ENCODE peak calls at places on chromosomes 4 and X, in four cellular contexts. V, E, B and C are unnamed samples.

GRCh38 chrX:53723381-53723780 is 36.9 kb upstream of the HUWE1 start:
- DNase-seq in E (no peak), V (no peak), B (no peak), C (no peak)

GRCh38 chrX:101220881-101221280 is 1.3 kb downstream of the DRP2 start:
- DNase-seq in E (no peak), V (no peak), B (no peak), C (no peak)

GRCh38 chr4:121711263-121712000 is 14.7 kb upstream of the ANXA5 start:
- DNase-seq in B (peak; percentile 90), E (peak; percentile 83), V (peak; percentile 97), C (no peak)

GRCh38 chrX:47743504-47743903 is 84.5 kb upstream of the UXT start:
- DNase-seq in E (no peak), B (no peak), V (peak; percentile 21), C (no peak)

GRCh38 chrX:13768939-13769338 is 34.4 kb downstream of the OFD1 start:
- DNase-seq in E (no peak), B (no peak), V (no peak), C (no peak)

GRCh38 chrX:22430701-22431100 is 158.0 kb downstream of the CBLL2 start:
- DNase-seq in V (peak; percentile 21), B (no peak), E (no peak), C (no peak)

GRCh38 chr4:83342476-83342875 is 7.8 kb upstream of the HPSE start:
- DNase-seq in V (no peak), B (no peak), E (no peak), C (no peak)

GRCh38 chr4:153466637-153467153 is 535 bp downstream of the TMEM131L start:
- DNase-seq in B (no peak), V (no peak), E (no peak), C (no peak)

GRCh38 chr4:86961605-86962295 is 26.9 kb downstream of the AFF1 start:
- DNase-seq in V (peak; percentile 67), E (peak; percentile 86), B (no peak), C (no peak)

GRCh38 chrX:17375631-17376380 is 806 bp downstream of the NHS start:
- DNase-seq in B (peak; percentile 15), E (no peak), V (peak; percentile 22), C (no peak)

GRCh38 chrX:39854772-39855747 is 242.7 kb downstream of the BCOR start:
- DNase-seq in V (no peak), B (no peak), E (peak; percentile 20), C (no peak)

GRCh38 chr4:88457307-88458090 is 580 bp downstream of the HERC5 start:
- DNase-seq in B (no peak), E (no peak), V (no peak), C (no peak)

GRCh38 chr4:85761803-85762202 is 286.9 kb downstream of the ARHGAP24 start:
- DNase-seq in E (no peak), V (peak; percentile 82), B (peak; percentile 99), C (no peak)

GRCh38 chrX:106177106-106177981 is 9.2 kb downstream of the PWWP3B start:
- DNase-seq in B (no peak), E (no peak), V (no peak), C (no peak)

GRCh38 chr4:39305902-39306677 is 60.1 kb downstream of the RFC1 start:
- DNase-seq in B (no peak), E (peak; percentile 48), V (no peak), C (no peak)

GRCh38 chrX:46630141-46630540 is 56.6 kb downstream of the CHST7 start:
- DNase-seq in E (no peak), B (no peak), V (peak; percentile 64), C (no peak)

GRCh38 chr4:72446353-72447055 is 122.5 kb downstream of the ADAMTS3 start:
- DNase-seq in E (no peak), V (no peak), B (peak; percentile 3), C (no peak)

GRCh38 chrX:133923113-133923512 is 62.3 kb downstream of the GPC3 start:
- DNase-seq in E (no peak), V (no peak), B (no peak), C (no peak)

GRCh38 chr4:26410385-26411293 is 79.6 kb downstream of the CCKAR start:
- DNase-seq in B (peak; percentile 67), E (peak; percentile 20), V (peak; percentile 63), C (no peak)

GRCh38 chrX:66200855-66201795 is 37.1 kb downstream of the HEPH start:
- DNase-seq in E (no peak), V (peak; percentile 17), B (no peak), C (no peak)

GRCh38 chrX:150357790-150358189 is 5.3 kb upstream of the MAMLD1 start:
- DNase-seq in V (no peak), E (no peak), B (no peak), C (no peak)

GRCh38 chrX:111180750-111181240 is 84.8 kb downstream of the PAK3 start:
- DNase-seq in V (no peak), B (no peak), E (no peak), C (no peak)

GRCh38 chrX:40244980-40245379 is 147.2 kb upstream of the BCOR start:
- DNase-seq in V (peak; percentile 14), B (peak; percentile 77), E (no peak), C (no peak)

GRCh38 chr4:24103434-24104168 is 213.8 kb upstream of the PPARGC1A start:
- DNase-seq in B (no peak), V (peak; percentile 58), E (no peak), C (no peak)

GRCh38 chr4:111178231-111178630 is 555.4 kb upstream of the PITX2 start:
- DNase-seq in B (no peak), E (no peak), V (no peak), C (no peak)

GRCh38 chr4:23770011-23770410 is 119.8 kb downstream of the PPARGC1A start:
- DNase-seq in V (peak; percentile 25), B (no peak), E (no peak), C (no peak)

GRCh38 chrX:154531626-154532025 is 15.0 kb downstream of the G6PD start:
- DNase-seq in V (peak; percentile 56), B (no peak), E (no peak), C (no peak)

GRCh38 chr4:20326977-20327376 is 75.3 kb downstream of the SLIT2 start:
- DNase-seq in V (peak; percentile 15), B (no peak), E (no peak), C (no peak)

GRCh38 chr4:183444953-183445543 is 612 bp downstream of the CDKN2AIP start:
- DNase-seq in B (no peak), V (no peak), E (peak; percentile 51), C (no peak)

GRCh38 chrX:100410083-100410590 is at the start of gene PCDH19:
- DNase-seq in B (peak; percentile 54), V (peak; percentile 17), E (no peak), C (no peak)

GRCh38 chr4:56704074-56704473 is 23.0 kb upstream of the HOPX start:
- DNase-seq in V (no peak), B (no peak), E (no peak), C (no peak)

GRCh38 chrX:55598333-55598732 is 24.9 kb upstream of the FOXR2 start:
- DNase-seq in E (no peak), B (no peak), V (no peak), C (no peak)
- H3K9me1 ChIP-seq in E (no peaks in the 10 kb centered on the region), B (no peaks in the 10 kb centered on the region), V (no peaks in the 10 kb centered on the region), C (no peaks in the 10 kb centered on the region)

DNA sequence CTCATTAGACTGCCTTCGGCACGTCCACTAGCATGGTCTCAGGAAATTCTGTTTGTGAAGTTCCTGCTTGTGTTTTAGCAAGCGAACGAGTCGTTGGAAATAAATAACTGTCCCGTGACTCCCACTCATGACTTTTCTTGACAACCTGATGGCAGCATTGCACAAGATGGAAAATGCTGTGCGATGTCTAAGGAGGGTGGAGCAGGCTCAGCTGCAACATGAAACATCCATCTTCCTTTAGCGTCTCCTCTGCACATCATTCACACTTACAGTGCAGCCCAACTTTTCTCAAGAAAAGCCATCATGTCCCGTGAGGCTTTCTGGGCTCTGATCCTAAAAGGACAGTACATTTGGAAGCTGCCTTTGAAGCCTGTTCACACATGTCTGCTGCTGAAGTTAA is 328.9 kb upstream of the ZFP42 start:
- DNase-seq in E (no peak), V (peak; percentile 38), B (no peak), C (no peak)
- H3K9me1 ChIP-seq in E (no peaks in the 10 kb centered on the region), V (peaks cover 7% of the 10 kb centered on the region), B (no peaks in the 10 kb centered on the region), C (no peaks in the 10 kb centered on the region)

GRCh38 chr4:145452447-145453162 is 29.0 kb upstream of the SMAD1 start:
- DNase-seq in V (no peak), E (no peak), B (peak; percentile 55), C (no peak)
- H3K9me1 ChIP-seq in V (peaks cover 2% of the 10 kb centered on the region), E (no peaks in the 10 kb centered on the region), B (no peaks in the 10 kb centered on the region), C (no peaks in the 10 kb centered on the region)

GRCh38 chrX:123199338-123199737 is 15.3 kb downstream of the GRIA3 start:
- DNase-seq in B (no peak), V (no peak), E (no peak), C (no peak)
- H3K9me1 ChIP-seq in B (no peaks in the 10 kb centered on the region), V (no peaks in the 10 kb centered on the region), E (no peaks in the 10 kb centered on the region), C (no peaks in the 10 kb centered on the region)

GRCh38 chr4:155426953-155427352 is 50.2 kb upstream of the MAP9 start:
- DNase-seq in V (no peak), E (no peak), B (no peak), C (no peak)

GRCh38 chr4:155419266-155419665 is 42.5 kb upstream of the MAP9 start:
- DNase-seq in V (peak; percentile 90), B (peak; percentile 12), E (no peak), C (no peak)

GRCh38 chr4:155428128-155428527 is 51.4 kb upstream of the MAP9 start:
- DNase-seq in E (no peak), V (no peak), B (peak; percentile 7), C (no peak)

DNA sequence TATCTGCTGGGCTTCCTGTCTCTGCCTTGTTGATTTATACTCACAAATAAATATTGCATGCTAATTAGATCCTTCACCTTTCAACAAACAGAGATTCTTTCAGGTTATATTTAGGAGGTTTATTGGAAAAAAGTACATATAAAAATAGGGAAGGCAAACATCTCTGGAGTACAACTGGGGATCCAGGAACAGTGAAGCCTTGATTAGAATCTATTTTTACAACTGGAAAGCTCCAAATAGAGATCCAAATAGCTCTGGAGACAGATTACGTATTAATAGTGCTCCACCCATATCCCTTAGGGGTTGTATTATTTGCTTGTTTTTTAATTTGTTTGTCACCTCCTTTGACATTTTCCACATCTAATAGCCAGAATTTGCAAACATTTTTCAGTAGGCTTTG is 46.9 kb upstream of the MAP9 start:
- DNase-seq in B (no peak), E (no peak), V (no peak), C (no peak)
- H3K9me1 ChIP-seq in B (no peaks in the 10 kb centered on the region), E (no peaks in the 10 kb centered on the region), V (no peaks in the 10 kb centered on the region), C (no peaks in the 10 kb centered on the region)

GRCh38 chr4:108868606-108869227 is 105.9 kb upstream of the ETNPPL start:
- DNase-seq in E (no peak), B (no peak), V (no peak), C (no peak)
- H3K9me1 ChIP-seq in E (no peaks in the 10 kb centered on the region), B (no peaks in the 10 kb centered on the region), V (no peaks in the 10 kb centered on the region), C (no peaks in the 10 kb centered on the region)